ENCODE peak calls at places on chromosomes 7 and 10, in ten cellular contexts. G, Y, O, B, L, V, S, P, I and A are unnamed samples.

GRCh38 chr10:102602272-102603045 is 41.8 kb upstream of the TRIM8 start:
- DNase-seq in G (peak), Y (no peak), O (peak), B (no peak), L (no peak), V (no peak), S (no peak), P (no peak), I (no peak), A (no peak)

GRCh38 chr7:36854652-36855051 is 130.4 kb upstream of the AOAH start:
- DNase-seq in G (no peak), Y (no peak), O (no peak), B (no peak), L (no peak), V (no peak), S (no peak), P (no peak), I (no peak), A (no peak)

GRCh38 chr7:36623247-36623646 is 101.0 kb downstream of the AOAH start:
- DNase-seq in G (no peak), Y (no peak), O (no peak), B (no peak), L (no peak), V (no peak), S (no peak), P (no peak), I (no peak), A (no peak)

GRCh38 chr7:45415265-45415664 is 158.9 kb upstream of the ADCY1 start:
- DNase-seq in G (no peak), Y (no peak), O (no peak), B (no peak), L (no peak), V (no peak), S (no peak), P (no peak), I (no peak), A (no peak)

GRCh38 chr7:80783688-80784327 is 135.0 kb downstream of the SEMA3C start:
- DNase-seq in G (no peak), Y (no peak), O (no peak), B (no peak), L (peak), V (peak), S (no peak), P (no peak), I (no peak), A (no peak)

GRCh38 chr7:47950714-47951113 is 2.4 kb upstream of the PKD1L1 start:
- DNase-seq in G (no peak), Y (peak), O (no peak), B (no peak), L (no peak), V (no peak), S (no peak), P (peak), I (no peak), A (no peak)

GRCh38 chr7:1349351-1349761 is 109.9 kb downstream of the MICALL2 start:
- DNase-seq in G (no peak), Y (no peak), O (peak), B (no peak), L (no peak), V (no peak), S (no peak), P (peak), I (no peak), A (no peak)

GRCh38 chr10:69652857-69653199 is 22.8 kb downstream of the FAM241B start:
- DNase-seq in G (no peak), Y (no peak), O (no peak), B (no peak), L (no peak), V (no peak), S (no peak), P (no peak), I (no peak), A (no peak)

GRCh38 chr7:141737118-141737835 is 881 bp upstream of the SSBP1 start:
- DNase-seq in G (no peak), Y (no peak), O (no peak), B (no peak), L (peak), V (no peak), S (no peak), P (no peak), I (no peak), A (no peak)

GRCh38 chr7:73774923-73775322 is 4.9 kb upstream of the CLDN3 start:
- DNase-seq in G (no peak), Y (no peak), O (no peak), B (no peak), L (peak), V (no peak), S (no peak), P (no peak), I (peak), A (no peak)

GRCh38 chr7:34075543-34075942 is 170.2 kb downstream of the BMPER start:
- DNase-seq in G (no peak), Y (no peak), O (no peak), B (no peak), L (no peak), V (no peak), S (no peak), P (no peak), I (no peak), A (no peak)

GRCh38 chr10:91017202-91017601 is 96.3 kb upstream of the ANKRD1 start:
- DNase-seq in G (no peak), Y (no peak), O (no peak), B (no peak), L (no peak), V (no peak), S (no peak), P (no peak), I (no peak), A (no peak)

GRCh38 chr10:75291800-75292199 is 56.0 kb upstream of the COMTD1 start:
- DNase-seq in G (no peak), Y (no peak), O (no peak), B (no peak), L (no peak), V (no peak), S (no peak), P (no peak), I (no peak), A (no peak)

GRCh38 chr7:47253650-47254080 is 328.2 kb downstream of the TNS3 start:
- DNase-seq in G (peak), Y (no peak), O (peak), B (no peak), L (peak), V (peak), S (peak), P (peak), I (no peak), A (no peak)

GRCh38 chr7:1694981-1695511 is 25.0 kb downstream of the ELFN1 start:
- DNase-seq in G (no peak), Y (no peak), O (peak), B (no peak), L (no peak), V (no peak), S (peak), P (no peak), I (no peak), A (no peak)

GRCh38 chr7:65251851-65252620 is 121.6 kb upstream of the ZNF92 start:
- DNase-seq in G (no peak), Y (peak), O (peak), B (peak), L (peak), V (peak), S (peak), P (peak), I (peak), A (no peak)

GRCh38 chr7:947391-948210 is 6.9 kb downstream of the ADAP1 start:
- DNase-seq in G (no peak), Y (no peak), O (peak), B (no peak), L (no peak), V (no peak), S (no peak), P (peak), I (no peak), A (no peak)

GRCh38 chr10:65348637-65349036 is 1577.2 kb upstream of the LRRTM3 start:
- DNase-seq in G (no peak), Y (peak), O (no peak), B (no peak), L (no peak), V (no peak), S (no peak), P (no peak), I (no peak), A (no peak)

GRCh38 chr10:110893559-110894179 is 21.9 kb downstream of the PDCD4 start:
- DNase-seq in G (no peak), Y (peak), O (no peak), B (no peak), L (peak), V (no peak), S (no peak), P (no peak), I (no peak), A (no peak)

GRCh38 chr7:25770235-25770634 is 381.8 kb upstream of the NFE2L3 start:
- DNase-seq in G (no peak), Y (no peak), O (no peak), B (no peak), L (no peak), V (no peak), S (no peak), P (no peak), I (no peak), A (no peak)

GRCh38 chr10:50619882-50620281 is 3.9 kb downstream of the SGMS1 start:
- DNase-seq in G (no peak), Y (peak), O (no peak), B (no peak), L (no peak), V (no peak), S (no peak), P (no peak), I (no peak), A (no peak)

GRCh38 chr7:7554647-7555575 is 11.8 kb upstream of the MIOS start:
- DNase-seq in G (peak), Y (no peak), O (no peak), B (no peak), L (peak), V (no peak), S (peak), P (no peak), I (no peak), A (no peak)

GRCh38 chr10:84237199-84238051 is 3.9 kb downstream of the LRIT1 start:
- DNase-seq in G (no peak), Y (peak), O (no peak), B (no peak), L (no peak), V (no peak), S (no peak), P (peak), I (no peak), A (no peak)

GRCh38 chr10:62233494-62234283 is 35.0 kb downstream of the RTKN2 start:
- DNase-seq in G (no peak), Y (no peak), O (no peak), B (no peak), L (peak), V (no peak), S (no peak), P (no peak), I (no peak), A (no peak)

GRCh38 chr7:30658471-30659074 is 23.7 kb downstream of the CRHR2 start:
- DNase-seq in G (no peak), Y (no peak), O (peak), B (no peak), L (no peak), V (no peak), S (no peak), P (no peak), I (no peak), A (no peak)

GRCh38 chr10:102281103-102281502 is 35.8 kb downstream of the GBF1 start:
- DNase-seq in G (no peak), Y (no peak), O (no peak), B (no peak), L (no peak), V (no peak), S (no peak), P (no peak), I (no peak), A (no peak)

GRCh38 chr10:47326306-47326926 is 4.2 kb downstream of the GDF2 start:
- DNase-seq in G (no peak), Y (no peak), O (no peak), B (no peak), L (no peak), V (no peak), S (no peak), P (no peak), I (no peak), A (no peak)

GRCh38 chr10:662686-663465 is 26.6 kb downstream of the DIP2C start:
- DNase-seq in G (no peak), Y (no peak), O (no peak), B (no peak), L (no peak), V (no peak), S (no peak), P (no peak), I (no peak), A (no peak)

GRCh38 chr10:28155726-28156125 is 147.1 kb downstream of the MPP7 start:
- DNase-seq in G (no peak), Y (no peak), O (no peak), B (no peak), L (no peak), V (no peak), S (no peak), P (no peak), I (no peak), A (no peak)

GRCh38 chr10:124717911-124718734 is 26.1 kb downstream of the FAM53B start:
- DNase-seq in G (no peak), Y (no peak), O (no peak), B (no peak), L (peak), V (no peak), S (peak), P (no peak), I (no peak), A (no peak)

GRCh38 chr7:16514729-16515128 is 11.9 kb upstream of the LRRC72 start:
- DNase-seq in G (no peak), Y (no peak), O (no peak), B (no peak), L (no peak), V (no peak), S (no peak), P (no peak), I (no peak), A (no peak)

GRCh38 chr10:62278461-62278910 is 9.8 kb upstream of the RTKN2 start:
- DNase-seq in G (no peak), Y (no peak), O (no peak), B (peak), L (peak), V (peak), S (no peak), P (no peak), I (no peak), A (peak)

GRCh38 chr7:68063171-68063570 is 1066.5 kb downstream of the TYW1 start:
- DNase-seq in G (no peak), Y (peak), O (no peak), B (no peak), L (no peak), V (no peak), S (peak), P (no peak), I (no peak), A (no peak)

GRCh38 chr10:89217057-89217990 is 10.2 kb upstream of the CH25H start:
- DNase-seq in G (no peak), Y (peak), O (peak), B (peak), L (peak), V (peak), S (peak), P (peak), I (no peak), A (no peak)
- H3K4me3 ChIP-seq in G (peak), Y (no peak), O (no peak), B (no peak), L (no peak), V (no peak), S (no peak), P (no peak), I (no peak), A (no peak)

GRCh38 chr10:93386496-93387369 is 95.4 kb downstream of the MYOF start:
- DNase-seq in G (peak), Y (no peak), O (peak), B (no peak), L (no peak), V (peak), S (no peak), P (no peak), I (no peak), A (no peak)
- TF ChIP-seq CTCF in G (no peak), Y (no peak), O (no peak), B (no peak), L (peak), V (no peak), S (no peak), P (peak), I (no peak), A (no peak)

GRCh38 chr10:80356563-80356999 is at the start of the genes DYDC1 and DYDC2:
- DNase-seq in G (no peak), Y (peak), O (peak), B (no peak), L (peak), V (no peak), S (peak), P (peak), I (no peak), A (no peak)
- H3K4me3 ChIP-seq in G (peak), Y (peak), O (peak), B (peak), L (peak), V (peak), S (peak), P (peak), I (peak), A (peak)

GRCh38 chr10:32077896-32078295 is 21.7 kb upstream of the KIF5B start:
- DNase-seq in G (no peak), Y (no peak), O (peak), B (no peak), L (peak), V (peak), S (no peak), P (peak), I (no peak), A (no peak)
- TF ChIP-seq CTCF in G (no peak), Y (no peak), O (no peak), B (no peak), L (no peak), V (no peak), S (no peak), P (no peak), I (no peak), A (no peak)

GRCh38 chr10:128125944-128126764 is at the start of gene MKI67:
- DNase-seq in G (peak), Y (peak), O (peak), B (peak), L (peak), V (peak), S (peak), P (peak), I (peak), A (no peak)

GRCh38 chr10:128125416-128125943 is 743 bp downstream of the MKI67 start:
- DNase-seq in G (no peak), Y (no peak), O (no peak), B (no peak), L (peak), V (no peak), S (peak), P (no peak), I (no peak), A (no peak)

GRCh38 chr10:128121750-128122412 is 4.3 kb downstream of the MKI67 start:
- DNase-seq in G (no peak), Y (no peak), O (no peak), B (no peak), L (no peak), V (no peak), S (peak), P (no peak), I (no peak), A (no peak)

GRCh38 chr10:128123853-128124252 is 2.4 kb downstream of the MKI67 start:
- DNase-seq in G (no peak), Y (no peak), O (no peak), B (no peak), L (no peak), V (no peak), S (no peak), P (no peak), I (no peak), A (no peak)

GRCh38 chr10:128124813-128125403 is 1.3 kb downstream of the MKI67 start:
- DNase-seq in G (no peak), Y (no peak), O (no peak), B (no peak), L (no peak), V (no peak), S (no peak), P (no peak), I (no peak), A (no peak)
- H3K4me3 ChIP-seq in G (no peak), Y (peak), O (no peak), B (peak), L (peak), V (peak), S (peak), P (no peak), I (peak), A (peak)

GRCh38 chr7:113404245-113404644 is 285.9 kb upstream of the SMIM30 start:
- DNase-seq in G (no peak), Y (peak), O (no peak), B (no peak), L (no peak), V (no peak), S (peak), P (no peak), I (no peak), A (no peak)
- TF ChIP-seq CTCF in G (no peak), Y (peak), O (no peak), B (peak), L (no peak), V (peak), S (peak), P (peak), I (peak), A (no peak)